ENCODE peak calls at places on chromosomes 12 and 14, in seven cellular contexts. D, S, W, A, R, E and I are unnamed samples.

GRCh38 chr12:112936927-112937326 is 1.3 kb upstream of the OAS3 start:
- DNase-seq in D (no peak), S (no peak), W (no peak), A (no peak), R (no peak), E (no peak), I (no peak)

GRCh38 chr12:229441-230191 is 15.7 kb upstream of the SLC6A12 start:
- DNase-seq in D (no peak), S (no peak), W (no peak), A (no peak), R (no peak), E (no peak), I (peak)

GRCh38 chr14:58628381-58628780 is 9.4 kb upstream of the DACT1 start:
- DNase-seq in D (no peak), S (no peak), W (no peak), A (no peak), R (no peak), E (no peak), I (no peak)

GRCh38 chr14:54606178-54606577 is 39.2 kb downstream of the SAMD4A start:
- DNase-seq in D (no peak), S (no peak), W (peak), A (no peak), R (no peak), E (no peak), I (no peak)

GRCh38 chr14:64091217-64091616 is 203.0 kb downstream of the ESR2 start:
- DNase-seq in D (no peak), S (no peak), W (no peak), A (no peak), R (no peak), E (no peak), I (no peak)

GRCh38 chr12:89451876-89452275 is 72.7 kb downstream of the GALNT4 start:
- DNase-seq in D (no peak), S (no peak), W (no peak), A (no peak), R (no peak), E (no peak), I (peak)

GRCh38 chr12:21026302-21026701 is 104.7 kb upstream of the SLCO1B1 start:
- DNase-seq in D (no peak), S (no peak), W (no peak), A (no peak), R (no peak), E (no peak), I (no peak)

GRCh38 chr12:68497112-68497511 is 113.6 kb upstream of the RAP1B start:
- DNase-seq in D (no peak), S (no peak), W (no peak), A (no peak), R (no peak), E (no peak), I (no peak)

GRCh38 chr14:59362533-59362932 is 102.6 kb downstream of the GPR135 start:
- DNase-seq in D (no peak), S (no peak), W (no peak), A (no peak), R (no peak), E (no peak), I (no peak)

GRCh38 chr14:86865934-86866333 is 1127.0 kb downstream of the GALC start:
- DNase-seq in D (no peak), S (no peak), W (no peak), A (no peak), R (no peak), E (no peak), I (no peak)

GRCh38 chr12:116202433-116202832 is 75.1 kb downstream of the MED13L start:
- DNase-seq in D (no peak), S (no peak), W (no peak), A (no peak), R (no peak), E (no peak), I (no peak)

GRCh38 chr14:73223049-73223448 is 14.3 kb upstream of the PAPLN start:
- DNase-seq in D (no peak), S (no peak), W (no peak), A (no peak), R (no peak), E (peak), I (peak)

GRCh38 chr12:95545303-95545702 is 6.0 kb downstream of the USP44 start:
- DNase-seq in D (no peak), S (no peak), W (no peak), A (no peak), R (no peak), E (no peak), I (no peak)

GRCh38 chr14:81315344-81315743 is 84.8 kb downstream of the STON2 start:
- DNase-seq in D (no peak), S (no peak), W (no peak), A (no peak), R (no peak), E (no peak), I (no peak)

GRCh38 chr12:81888341-81888740 is 129.2 kb upstream of the PPFIA2 start:
- DNase-seq in D (no peak), S (no peak), W (no peak), A (no peak), R (no peak), E (no peak), I (no peak)

GRCh38 chr12:5114436-5114835 is 70.8 kb downstream of the KCNA5 start:
- DNase-seq in D (no peak), S (no peak), W (no peak), A (no peak), R (no peak), E (no peak), I (no peak)

GRCh38 chr12:78470354-78471195 is 394.0 kb upstream of the SYT1 start:
- DNase-seq in D (no peak), S (peak), W (no peak), A (peak), R (no peak), E (no peak), I (no peak)

GRCh38 chr14:95173518-95173917 is 16.2 kb upstream of the DICER1 start:
- DNase-seq in D (no peak), S (no peak), W (no peak), A (no peak), R (no peak), E (no peak), I (no peak)

GRCh38 chr12:1518763-1519516 is 75.4 kb downstream of the FBXL14 start:
- DNase-seq in D (no peak), S (no peak), W (no peak), A (no peak), R (no peak), E (no peak), I (no peak)

GRCh38 chr12:79688376-79689040 is 2.3 kb downstream of the PAWR start:
- DNase-seq in D (no peak), S (no peak), W (no peak), A (no peak), R (no peak), E (no peak), I (no peak)

GRCh38 chr12:104782296-104782695 is 175.8 kb downstream of the SLC41A2 start:
- DNase-seq in D (no peak), S (no peak), W (no peak), A (no peak), R (no peak), E (no peak), I (no peak)

DNA sequence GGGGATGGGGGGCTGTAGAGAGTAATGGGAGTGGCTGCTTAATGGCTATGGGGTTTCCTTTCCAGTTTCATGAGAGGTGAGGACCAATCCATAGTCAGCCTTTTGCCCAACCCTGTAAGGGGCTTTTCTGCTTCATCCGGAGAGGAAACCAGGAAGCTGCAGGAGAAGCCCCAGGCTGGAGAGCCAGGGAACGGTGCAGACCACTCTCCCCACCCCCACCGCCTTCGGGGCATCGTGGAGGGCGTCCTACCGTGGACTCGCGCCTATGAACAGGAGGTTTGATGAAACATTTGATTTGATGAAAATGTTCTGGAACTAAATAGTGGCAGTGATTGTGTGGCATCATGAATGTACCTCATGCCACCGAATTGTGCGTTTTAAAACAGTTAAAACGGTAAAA is 204.3 kb upstream of the DIO3 start:
- DNase-seq in D (no peak), S (no peak), W (no peak), A (no peak), R (no peak), E (no peak), I (no peak)
- TF ChIP-seq POLR2A in D (no peak), S (no peak), W (no peak), A (no peak), R (no peak), E (no peak), I (no peak)

GRCh38 chr12:53078425-53079225 is 565 bp downstream of the SPRYD3 start:
- DNase-seq in D (no peak), S (no peak), W (no peak), A (peak), R (no peak), E (no peak), I (no peak)
- TF ChIP-seq POLR2A in D (no peak), S (peak), W (no peak), A (no peak), R (no peak), E (no peak), I (no peak)

GRCh38 chr12:15234508-15234907 is 13.3 kb upstream of the RERG start:
- DNase-seq in D (no peak), S (no peak), W (no peak), A (no peak), R (no peak), E (no peak), I (no peak)
- TF ChIP-seq POLR2A in D (no peak), S (no peak), W (no peak), A (no peak), R (no peak), E (no peak), I (no peak)

GRCh38 chr12:130871286-130872178 is at the start of gene RAN:
- DNase-seq in D (peak), S (peak), W (peak), A (peak), R (peak), E (peak), I (peak)
- TF ChIP-seq POLR2A in D (peak), S (peak), W (peak), A (peak), R (no peak), E (peak), I (peak)

GRCh38 chr12:62259311-62259992 is 752 bp upstream of the USP15 start:
- DNase-seq in D (no peak), S (peak), W (no peak), A (peak), R (no peak), E (no peak), I (no peak)
- TF ChIP-seq POLR2A in D (no peak), S (no peak), W (no peak), A (no peak), R (no peak), E (peak), I (no peak)

DNA sequence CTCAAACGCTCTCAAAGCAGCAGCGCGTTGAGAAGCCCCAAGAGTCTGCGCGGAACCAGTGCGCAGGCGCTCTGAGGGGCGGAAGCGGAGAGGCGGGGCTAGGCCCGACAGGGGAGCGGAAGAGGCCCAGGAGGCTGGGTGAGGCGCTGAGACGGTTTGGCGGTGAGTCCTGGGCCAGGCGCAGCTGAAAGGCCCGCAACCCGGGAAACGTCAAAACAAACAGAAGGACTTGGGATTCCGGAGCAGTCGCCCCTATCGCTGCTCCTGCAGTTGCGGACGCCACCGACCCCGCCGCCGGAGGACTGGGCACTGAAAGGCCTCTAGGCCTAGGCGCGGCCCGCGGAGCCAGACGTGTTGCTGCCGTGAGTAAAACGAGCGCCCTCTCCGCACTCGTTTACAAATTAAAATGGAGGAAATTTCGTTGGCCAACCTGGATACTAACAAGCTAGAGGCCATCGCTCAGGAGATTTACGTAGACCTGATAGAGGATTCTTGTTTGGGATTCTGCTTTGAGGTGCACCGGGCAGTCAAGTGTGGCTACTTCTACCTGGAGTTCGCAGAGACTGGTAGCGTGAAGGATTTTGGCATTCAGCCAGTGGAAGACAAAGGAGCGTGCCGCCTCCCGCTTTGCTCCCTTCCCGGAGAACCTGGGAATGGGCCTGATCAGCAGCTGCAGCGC is at the start of gene ATXN7L3B:
- DNase-seq in D (peak), S (peak), W (peak), A (peak), R (peak), E (peak), I (peak)
- TF ChIP-seq POLR2A in D (peak), S (peak), W (peak), A (peak), R (peak), E (peak), I (peak)

GRCh38 chr12:107091989-107092641 is 1.2 kb downstream of the CRY1 start:
- DNase-seq in D (no peak), S (peak), W (no peak), A (peak), R (no peak), E (no peak), I (peak)
- TF ChIP-seq POLR2A in D (no peak), S (no peak), W (no peak), A (peak), R (peak), E (no peak), I (no peak)

DNA sequence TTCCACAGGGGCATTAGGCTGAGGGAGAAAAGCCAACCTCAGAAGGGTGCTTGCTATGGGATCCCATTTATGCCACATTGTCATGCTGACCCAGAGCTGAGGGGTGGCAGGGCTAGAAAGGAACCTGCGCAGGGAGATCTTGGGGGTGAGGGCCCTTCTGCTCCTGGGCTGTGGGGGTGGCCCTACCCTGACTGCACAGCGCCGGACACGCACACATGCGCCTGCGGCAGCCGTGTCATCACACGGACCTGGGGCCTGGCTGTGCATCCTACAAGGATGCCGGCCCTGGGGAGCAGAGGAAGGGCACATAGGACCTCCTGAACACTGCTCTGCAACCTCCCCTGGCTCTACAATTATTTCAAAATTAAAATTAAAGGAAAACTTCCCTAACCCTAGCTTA is 6.9 kb downstream of the CDCA4 start:
- DNase-seq in D (no peak), S (no peak), W (no peak), A (no peak), R (no peak), E (no peak), I (no peak)
- TF ChIP-seq POLR2A in D (no peak), S (no peak), W (no peak), A (no peak), R (no peak), E (no peak), I (no peak)